ENCODE peak calls at places on chromosomes 4 and X, in five cellular contexts. J is posterior cingulate gyrus; X is stomach; K is pancreas; Y is activated naive CD8-positive, alpha-beta T cell treated with anti-CD3 and anti-CD28 coated beads, Interleukin-2, amount 50 U/mL, for 24 hours. T is an unnamed sample.

GRCh38 chr4:79917246-79917645 is 155.8 kb downstream of the ANTXR2 start:
- DNase-seq in J (no peak), X (peak; percentile 31), K (no peak), Y (peak; percentile 58), T (peak; percentile 66)

GRCh38 chrX:16853537-16853936 is 16.6 kb downstream of the RBBP7 start:
- DNase-seq in J (no peak), X (no peak), K (no peak), Y (no peak), T (no peak)

GRCh38 chrX:134745636-134746378 is 87.5 kb upstream of the PLAC1 start:
- DNase-seq in J (no peak), X (peak; percentile 37), K (no peak), Y (no peak), T (no peak)

GRCh38 chr4:38654273-38654672 is 9.7 kb upstream of the KLF3 start:
- DNase-seq in J (no peak), X (no peak), K (no peak), Y (no peak), T (no peak)

GRCh38 chrX:109619816-109620215 is 5.2 kb downstream of the KCNE5 start:
- DNase-seq in J (no peak), X (no peak), K (no peak), Y (no peak), T (no peak)

GRCh38 chrX:150680974-150681373 is 12.2 kb upstream of the MTMR1 start:
- DNase-seq in J (peak; percentile 86), X (no peak), K (no peak), Y (no peak), T (peak; percentile 34)

GRCh38 chr4:56055027-56055976 is 106.6 kb downstream of the CEP135 start:
- DNase-seq in J (no peak), X (no peak), K (no peak), Y (no peak), T (no peak)

GRCh38 chr4:85580489-85580888 is 105.5 kb downstream of the ARHGAP24 start:
- DNase-seq in J (no peak), X (no peak), K (no peak), Y (no peak), T (no peak)

GRCh38 chr4:42104521-42104920 is 47.9 kb downstream of the BEND4 start:
- DNase-seq in J (no peak), X (no peak), K (no peak), Y (no peak), T (peak; percentile 5)

GRCh38 chrX:153775293-153775595 is 5.6 kb upstream of the SRPK3 start:
- DNase-seq in J (peak; percentile 68), X (no peak), K (no peak), Y (no peak), T (no peak)

GRCh38 chrX:103343105-103343504 is 13.1 kb downstream of the TCEAL7 start:
- DNase-seq in J (no peak), X (peak; percentile 43), K (no peak), Y (peak; percentile 33), T (peak; percentile 24)

GRCh38 chr4:76292730-76293129 is 13.8 kb upstream of the STBD1 start:
- DNase-seq in J (no peak), X (no peak), K (no peak), Y (no peak), T (no peak)

GRCh38 chr4:124044867-124045266 is 648.3 kb downstream of the SPRY1 start:
- DNase-seq in J (peak; percentile 56), X (no peak), K (no peak), Y (no peak), T (peak; percentile 8)

GRCh38 chr4:142091085-142091513 is 454.7 kb downstream of the IL15 start:
- DNase-seq in J (no peak), X (no peak), K (no peak), Y (no peak), T (no peak)

GRCh38 chr4:86302242-86302641 is 57.6 kb downstream of the MAPK10 start:
- DNase-seq in J (peak; percentile 87), X (no peak), K (no peak), Y (no peak), T (peak; percentile 79)

GRCh38 chr4:185508162-185508561 is 27.1 kb downstream of the PDLIM3 start:
- DNase-seq in J (no peak), X (no peak), K (no peak), Y (no peak), T (no peak)

GRCh38 chr4:176065365-176066249 is at the start of gene WDR17:
- DNase-seq in J (peak; percentile 99), X (peak; percentile 79), K (peak; percentile 93), Y (peak; percentile 75), T (peak; percentile 99)

GRCh38 chrX:68947882-68948605 is 119.2 kb downstream of the EFNB1 start:
- DNase-seq in J (no peak), X (no peak), K (no peak), Y (no peak), T (no peak)

GRCh38 chrX:38805294-38806053 is 4.2 kb downstream of the MID1IP1 start:
- DNase-seq in J (peak; percentile 92), X (peak; percentile 74), K (peak; percentile 80), Y (peak; percentile 59), T (peak; percentile 48)

GRCh38 chrX:102835504-102836146 is 101.4 kb upstream of the RAB40AL start:
- DNase-seq in J (no peak), X (no peak), K (no peak), Y (peak; percentile 2), T (peak; percentile 19)

GRCh38 chr4:17781831-17782287 is 438 bp upstream of the FAM184B start:
- DNase-seq in J (peak; percentile 88), X (no peak), K (no peak), Y (no peak), T (peak; percentile 44)

GRCh38 chr4:177509346-177509745 is 67.1 kb upstream of the AGA start:
- DNase-seq in J (no peak), X (no peak), K (no peak), Y (no peak), T (no peak)

GRCh38 chr4:36326610-36327009 is 45.2 kb downstream of the DTHD1 start:
- DNase-seq in J (no peak), X (no peak), K (no peak), Y (no peak), T (no peak)

GRCh38 chr4:80017125-80017854 is 55.7 kb downstream of the ANTXR2 start:
- DNase-seq in J (no peak), X (no peak), K (no peak), Y (no peak), T (no peak)

GRCh38 chrX:143788265-143788664 is 67.7 kb upstream of the SPANXN2 start:
- DNase-seq in J (no peak), X (no peak), K (no peak), Y (no peak), T (peak; percentile 31)

GRCh38 chrX:22105231-22105630 is 73.1 kb downstream of the PHEX start:
- DNase-seq in J (no peak), X (no peak), K (no peak), Y (no peak), T (no peak)